ENCODE peak calls at places on chromosomes 6 and 20, in five cellular contexts. O is lower lobe of right lung, I is pulmonary artery endothelial cell, G is AG10803, Y is GM23248. A is an unnamed sample.

GRCh38 chr20:23366384-23366783 is 4.4 kb downstream of the GZF1 start:
- DNase-seq in O (no peak), I (no peak), G (no peak), Y (peak; percentile 32), A (no peak)

GRCh38 chr6:144197919-144198318 is 47.6 kb downstream of the STX11 start:
- DNase-seq in O (no peak), I (no peak), G (no peak), Y (no peak), A (no peak)

GRCh38 chr6:27502508-27503435 is 29.9 kb upstream of the ZNF184 start:
- DNase-seq in O (no peak), I (no peak), G (peak; percentile 59), Y (peak; percentile 68), A (peak; percentile 53)

GRCh38 chr6:149614352-149614751 is 34.2 kb downstream of the KATNA1 start:
- DNase-seq in O (no peak), I (no peak), G (peak; percentile 42), Y (peak; percentile 31), A (no peak)

GRCh38 chr6:16769131-16769985 is 8.1 kb upstream of the ATXN1 start:
- DNase-seq in O (no peak), I (peak; percentile 69), G (peak; percentile 91), Y (peak; percentile 92), A (no peak)

GRCh38 chr20:57364451-57364850 is 13.4 kb downstream of the RAE1 start:
- DNase-seq in O (no peak), I (no peak), G (no peak), Y (no peak), A (no peak)

GRCh38 chr6:3296537-3297453 is 38.0 kb downstream of the PSMG4 start:
- DNase-seq in O (no peak), I (no peak), G (no peak), Y (no peak), A (no peak)

GRCh38 chr6:79431469-79431868 is 105.8 kb downstream of the LCA5 start:
- DNase-seq in O (no peak), I (no peak), G (no peak), Y (no peak), A (no peak)

GRCh38 chr20:18272451-18272850 is 15.9 kb upstream of the ZNF133 start:
- DNase-seq in O (no peak), I (no peak), G (peak; percentile 36), Y (peak; percentile 51), A (no peak)

GRCh38 chr20:1177680-1178079 is 7.1 kb downstream of the TMEM74B start:
- DNase-seq in O (no peak), I (no peak), G (no peak), Y (peak; percentile 15), A (no peak)

GRCh38 chr6:149108398-149109100 is 209.0 kb upstream of the TAB2 start:
- DNase-seq in O (no peak), I (no peak), G (no peak), Y (no peak), A (no peak)

A was measured in left lung.